ENCODE peak calls at places on chromosomes 13 and 19, in four cellular contexts. Z is progenitor cell of endocrine pancreas, I is cardiac fibroblast, Q is MCF 10A. B is an unnamed sample.
A peak's percentile ranks its signal among the peaks of the same experiment; 100 is the strongest.

GRCh38 chr13:40508112-40508511 is 158.3 kb downstream of the FOXO1 start:
- DNase-seq in I (peak; percentile 90), Z (no peak), Q (no peak), B (no peak)

GRCh38 chr19:53909471-53910169 is 542 bp downstream of the CACNG7 start:
- DNase-seq in Q (no peak), Z (no peak), I (no peak), B (no peak)

GRCh38 chr19:15464394-15465385 is at the start of gene RASAL3:
- DNase-seq in Q (no peak), I (peak; percentile 15), Z (no peak), B (no peak)

GRCh38 chr19:17719730-17720486 is 628 bp downstream of the MAP1S start:
- DNase-seq in Z (no peak), I (no peak), Q (peak; percentile 77), B (no peak)

GRCh38 chr13:98556968-98557591 is 19.8 kb downstream of the STK24 start:
- DNase-seq in Q (no peak), I (no peak), Z (no peak), B (no peak)

GRCh38 chr19:46081928-46082727 is 41.3 kb upstream of the IGFL4 start:
- DNase-seq in Z (peak; percentile 18), I (peak; percentile 79), Q (peak; percentile 79), B (no peak)

GRCh38 chr19:10701955-10702307 is 692 bp downstream of the QTRT1 start:
- DNase-seq in Z (no peak), Q (no peak), I (no peak), B (peak; percentile 65)

GRCh38 chr13:81929988-81930387 is 1589.1 kb upstream of the SPRY2 start:
- DNase-seq in I (peak; percentile 1), Z (no peak), Q (peak; percentile 55), B (no peak)

GRCh38 chr19:40677156-40677555 is 13.3 kb downstream of the NUMBL start:
- DNase-seq in Z (no peak), Q (no peak), I (no peak), B (no peak)

GRCh38 chr19:47447470-47448359 is 24.0 kb downstream of the SLC8A2 start:
- DNase-seq in Q (no peak), I (peak; percentile 43), Z (peak; percentile 46), B (no peak)

GRCh38 chr13:19075418-19075817 is 106.2 kb downstream of the TUBA3C start:
- DNase-seq in I (no peak), Z (no peak), Q (no peak), B (no peak)

GRCh38 chr13:98994896-98995295 is 17.0 kb upstream of the DOCK9 start:
- DNase-seq in I (no peak), Z (no peak), Q (no peak), B (no peak)

GRCh38 chr13:90272356-90272755 is 1075.1 kb upstream of the MIR17HG start:
- DNase-seq in I (peak; percentile 65), Z (no peak), Q (peak; percentile 58), B (no peak)

GRCh38 chr19:6730153-6730804 is 7.1 kb downstream of the GPR108 start:
- DNase-seq in I (no peak), Z (no peak), Q (no peak), B (no peak)

GRCh38 chr19:18985257-18985656 is 44.2 kb upstream of the HOMER3 start:
- DNase-seq in Z (no peak), I (peak; percentile 81), Q (no peak), B (no peak)

GRCh38 chr13:100633461-100633860 is 41.1 kb downstream of the TMTC4 start:
- DNase-seq in Q (peak; percentile 57), Z (no peak), I (peak; percentile 70), B (no peak)

GRCh38 chr13:20424959-20425358 is 100.7 kb downstream of the CRYL1 start:
- DNase-seq in Z (no peak), I (peak; percentile 16), Q (no peak), B (no peak)

GRCh38 chr13:48731957-48732569 is 78.3 kb downstream of the CYSLTR2 start:
- DNase-seq in Q (no peak), Z (peak; percentile 23), I (peak; percentile 42), B (no peak)

GRCh38 chr19:6056282-6056741 is 54.0 kb downstream of the RFX2 start:
- DNase-seq in I (no peak), Z (no peak), Q (no peak), B (no peak)

GRCh38 chr13:113597386-113598080 is 13.0 kb downstream of the TFDP1 start:
- DNase-seq in Z (no peak), Q (no peak), I (no peak), B (no peak)

GRCh38 chr19:38175422-38175821 is 48.6 kb downstream of the DPF1 start:
- DNase-seq in Q (no peak), I (no peak), Z (no peak), B (no peak)

GRCh38 chr13:20192470-20193141 is at the start of gene GJB2:
- DNase-seq in Q (no peak), I (no peak), Z (no peak), B (no peak)

GRCh38 chr13:91045351-91046034 is 302.0 kb upstream of the MIR17HG start:
- DNase-seq in I (peak; percentile 6), Z (no peak), Q (peak; percentile 36), B (peak; percentile 12)

GRCh38 chr19:35292986-35293732 is 1.2 kb downstream of the MAG start:
- DNase-seq in I (no peak), Q (no peak), Z (no peak), B (no peak)

GRCh38 chr19:56111601-56112312 is 9.3 kb downstream of the ZNF787 start:
- DNase-seq in Z (no peak), Q (no peak), I (no peak), B (no peak)

DNA sequence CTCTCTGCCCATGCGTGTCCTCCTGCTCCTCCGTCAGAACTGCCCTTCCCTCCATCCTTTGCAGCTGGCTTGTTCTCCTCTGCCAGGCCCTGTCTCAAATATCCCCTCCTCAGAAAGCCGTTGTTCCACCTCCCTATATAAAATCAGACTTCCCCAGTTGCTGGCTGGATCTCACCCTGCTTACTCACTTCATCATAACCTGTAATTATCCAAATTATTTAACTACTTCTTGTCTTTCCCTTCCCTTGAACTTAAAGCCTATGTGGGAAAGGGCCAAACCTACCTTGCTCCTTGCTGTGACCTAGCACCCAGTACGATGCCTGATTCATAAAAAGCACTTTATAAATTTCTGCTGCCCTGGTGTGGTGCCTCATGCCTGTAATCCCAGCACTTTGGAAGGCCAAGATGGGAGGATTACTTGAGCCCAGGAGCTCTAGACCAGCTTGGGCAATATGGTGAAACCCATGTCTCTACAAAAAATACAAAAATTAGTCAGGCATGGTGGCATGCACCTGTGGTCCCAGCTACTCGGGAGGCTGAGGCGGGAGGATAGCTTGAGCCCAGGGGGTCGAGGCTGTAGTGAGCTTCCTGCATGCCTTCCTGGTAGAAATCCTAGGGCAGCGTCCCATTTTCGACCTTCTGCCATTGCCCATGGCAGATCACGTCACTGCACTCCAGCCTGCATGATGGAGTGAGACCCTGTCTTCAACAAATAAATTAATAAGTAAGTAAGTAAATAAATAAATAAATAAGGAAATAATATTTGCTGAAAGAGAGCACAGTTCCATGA is 39.5 kb upstream of the ZNF536 start:
- DNase-seq in Q (no peak), Z (no peak), I (no peak), B (no peak)
- TF ChIP-seq CTCF in Q (no peak), Z (no peak), I (no peak), B (no peak)

GRCh38 chr19:31908486-31909255 is 436.7 kb upstream of the ZNF507 start:
- DNase-seq in I (no peak), Z (no peak), Q (no peak), B (no peak)

GRCh38 chr19:31897292-31897691 is 448.1 kb upstream of the ZNF507 start:
- DNase-seq in I (no peak), Q (no peak), Z (no peak), B (no peak)

GRCh38 chr19:31905980-31906948 is 439.1 kb upstream of the ZNF507 start:
- DNase-seq in Q (no peak), I (peak; percentile 5), Z (no peak), B (no peak)

GRCh38 chr19:31902821-31903220 is 442.6 kb upstream of the ZNF507 start:
- DNase-seq in I (no peak), Z (no peak), Q (no peak), B (no peak)
- TF ChIP-seq CTCF in I (no peak), Z (no peak), Q (no peak), B (no peak)

DNA sequence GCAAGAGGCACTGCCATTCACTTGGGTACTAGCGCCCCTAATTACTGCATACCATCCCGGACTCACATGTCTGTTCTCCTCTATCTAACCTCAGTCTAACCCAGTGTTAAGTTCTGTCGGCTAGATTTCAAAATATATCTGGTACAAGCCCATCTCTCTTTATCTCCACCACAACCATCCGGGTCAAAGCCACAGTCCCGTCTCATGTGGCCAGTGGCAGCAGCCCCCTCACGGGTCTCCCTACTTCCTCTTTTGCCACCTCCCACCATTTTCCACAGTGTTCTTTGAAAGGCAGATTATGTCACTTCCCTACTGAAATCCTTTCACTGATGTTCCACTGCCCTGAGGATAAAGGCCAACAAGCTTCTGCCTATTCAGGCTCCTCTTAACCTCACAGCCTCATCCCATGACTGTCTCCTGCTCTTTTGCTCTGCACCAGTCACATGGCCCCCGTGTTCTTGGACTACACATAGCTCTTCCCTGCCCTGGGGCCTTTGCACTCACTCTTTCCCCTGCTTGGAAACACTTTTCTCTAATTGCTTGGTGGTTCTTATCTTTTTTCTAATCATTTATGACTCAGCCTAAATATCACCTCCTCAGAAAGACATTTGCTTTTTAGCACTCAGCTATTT is 117.2 kb downstream of the UBL3 start:
- DNase-seq in I (no peak), Q (no peak), Z (no peak), B (no peak)
- TF ChIP-seq CTCF in I (no peak), Q (no peak), Z (no peak), B (no peak)

GRCh38 chr13:26624572-26624971 is 67.1 kb downstream of the WASF3 start:
- DNase-seq in Z (no peak), I (no peak), Q (no peak), B (no peak)

GRCh38 chr13:26628706-26629105 is 71.2 kb downstream of the WASF3 start:
- DNase-seq in I (peak; percentile 40), Q (peak; percentile 24), Z (no peak), B (no peak)

DNA sequence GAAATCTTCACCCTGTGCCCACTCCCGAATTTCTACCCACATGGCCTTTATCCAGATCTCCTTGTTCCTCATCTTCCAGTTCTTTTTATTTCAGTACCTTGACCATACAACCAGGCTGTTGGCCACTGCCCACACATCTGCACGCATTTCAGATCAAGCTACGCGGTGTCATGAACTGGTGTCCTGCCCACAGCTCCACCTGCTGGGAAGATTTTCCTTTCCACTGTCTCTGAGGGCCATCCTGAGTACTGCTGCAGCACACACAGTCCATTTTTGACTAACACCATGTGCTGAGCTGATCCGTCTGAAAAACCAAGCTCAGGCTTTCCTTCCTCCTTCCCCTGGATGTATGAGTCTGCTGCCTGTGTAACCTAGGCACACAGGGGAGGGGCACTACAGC is 71.8 kb downstream of the WASF3 start:
- DNase-seq in I (no peak), Q (no peak), Z (no peak), B (no peak)
- TF ChIP-seq CTCF in I (peak; percentile 19), Q (no peak), Z (peak; percentile 4), B (no peak)

GRCh38 chr13:87274209-87274819 is 396.9 kb upstream of the SLITRK5 start:
- DNase-seq in I (peak; percentile 43), Z (peak; percentile 33), Q (peak; percentile 79), B (no peak)

GRCh38 chr13:87280139-87280538 is 391.0 kb upstream of the SLITRK5 start:
- DNase-seq in Q (no peak), I (no peak), Z (no peak), B (no peak)
- TF ChIP-seq CTCF in Q (no peak), I (no peak), Z (no peak), B (peak; percentile 15)

B was measured in D721Med.